ENCODE peak calls at places on chromosomes 11 and 22, in six cellular contexts. R, P, O, M, D and H are unnamed samples.

GRCh38 chr22:46065733-46066454 is 84.4 kb upstream of the PPARA start:
- ATAC-seq in P (no peak), R (no peak), O (no peak), M (no peak), D (no peak), H (no peak)

GRCh38 chr11:47154738-47155570 is 21.7 kb downstream of the ARFGAP2 start:
- ATAC-seq in O (no peak), P (no peak), M (peak; percentile 41), R (peak; percentile 29), D (peak; percentile 85), H (no peak)

GRCh38 chr22:36860017-36860416 is 789 bp upstream of the NCF4 start:
- ATAC-seq in M (no peak), D (no peak), P (no peak), O (no peak), R (no peak), H (no peak)

GRCh38 chr22:44107341-44107740 is 73.4 kb upstream of the PARVG start:
- ATAC-seq in O (no peak), R (no peak), D (peak; percentile 69), P (no peak), M (no peak), H (peak; percentile 97)

GRCh38 chr11:11444800-11445126 is 91.7 kb upstream of the CSNK2A3 start:
- ATAC-seq in M (no peak), P (no peak), R (no peak), D (no peak), O (no peak), H (no peak)

GRCh38 chr11:109998921-109999320 is 94.3 kb upstream of the ZC3H12C start:
- ATAC-seq in P (no peak), D (no peak), O (no peak), R (no peak), M (no peak), H (no peak)

GRCh38 chr11:113698515-113698914 is 7.6 kb downstream of the TMPRSS5 start:
- ATAC-seq in R (no peak), M (no peak), P (peak; percentile 37), O (peak; percentile 43), D (no peak), H (no peak)

GRCh38 chr11:15941206-15941770 is 415.1 kb downstream of the SOX6 start:
- ATAC-seq in D (no peak), M (no peak), P (no peak), R (no peak), O (peak; percentile 66), H (no peak)

GRCh38 chr11:79088967-79089366 is 351.9 kb downstream of the TENM4 start:
- ATAC-seq in D (no peak), O (no peak), R (no peak), M (no peak), P (no peak), H (no peak)

GRCh38 chr11:11381471-11382100 is 28.5 kb upstream of the CSNK2A3 start:
- ATAC-seq in D (no peak), O (no peak), M (no peak), P (no peak), R (peak; percentile 40), H (no peak)

GRCh38 chr22:45485271-45485670 is 17.4 kb upstream of the FBLN1 start:
- ATAC-seq in O (no peak), D (no peak), M (no peak), R (no peak), P (no peak), H (no peak)

GRCh38 chr11:2208691-2209369 is 37.2 kb upstream of the TH start:
- ATAC-seq in R (peak; percentile 25), O (peak; percentile 10), M (no peak), D (no peak), P (peak; percentile 65), H (no peak)

GRCh38 chr11:78397398-78397797 is 20.2 kb downstream of the GAB2 start:
- ATAC-seq in R (peak; percentile 60), O (peak; percentile 22), P (no peak), M (peak; percentile 81), D (peak; percentile 86), H (peak; percentile 92)

GRCh38 chr11:45431301-45432018 is 145.3 kb upstream of the SYT13 start:
- ATAC-seq in O (no peak), R (no peak), P (no peak), M (no peak), D (no peak), H (no peak)

GRCh38 chr22:19149047-19149883 is 827 bp downstream of the GSC2 start:
- ATAC-seq in O (no peak), M (no peak), D (peak; percentile 38), P (no peak), R (no peak), H (no peak)

GRCh38 chr22:46320166-46320710 is 15.3 kb upstream of the TRMU start:
- ATAC-seq in R (no peak), M (no peak), O (no peak), D (no peak), P (no peak), H (no peak)

GRCh38 chr22:46970411-46971123 is 208.1 kb downstream of the TBC1D22A start:
- ATAC-seq in O (peak; percentile 45), R (no peak), P (no peak), D (no peak), M (no peak), H (no peak)

GRCh38 chr11:62959077-62959980 is 25.4 kb downstream of the SLC22A6 start:
- ATAC-seq in P (no peak), O (no peak), D (no peak), M (no peak), R (no peak), H (no peak)

GRCh38 chr22:37314315-37315046 is 32.2 kb downstream of the CYTH4 start:
- ATAC-seq in M (peak; percentile 61), R (no peak), D (peak; percentile 7), O (no peak), P (no peak), H (peak; percentile 64)

GRCh38 chr11:10646005-10646404 is 47.5 kb downstream of the IRAG1 start:
- ATAC-seq in M (no peak), D (no peak), R (no peak), P (no peak), O (no peak), H (no peak)

GRCh38 chr11:104451193-104451592 is 287.2 kb upstream of the PDGFD start:
- ATAC-seq in O (peak; percentile 98), P (no peak), D (no peak), M (no peak), R (no peak), H (no peak)

GRCh38 chr11:64629796-64630562 is 39.0 kb downstream of the SLC22A12 start:
- ATAC-seq in P (no peak), D (no peak), M (no peak), O (peak; percentile 18), R (no peak), H (no peak)

GRCh38 chr11:85718126-85718943 is 32.3 kb upstream of the CCDC89 start:
- ATAC-seq in O (no peak), D (no peak), R (no peak), P (no peak), M (no peak), H (no peak)

GRCh38 chr22:44728761-44729261 is 23.6 kb upstream of the ARHGAP8 start:
- ATAC-seq in R (peak; percentile 2), M (no peak), D (no peak), P (no peak), O (no peak), H (no peak)

GRCh38 chr22:17929909-17930308 is 94.5 kb downstream of the MICAL3 start:
- ATAC-seq in P (no peak), R (no peak), O (no peak), M (no peak), D (no peak), H (no peak)